ENCODE peak calls at places on chromosome 15, in five cellular contexts. P is activated naive CD8-positive, alpha-beta T cell treated with anti-CD3 and anti-CD28 coated beads, Interleukin-2, amount 10 ng/mL, durations not matched to agents 7 days and 5 days; F is activated T-cell treated with anti-CD3 and anti-CD28 coated beads, Interleukin-2, amount 50 U/mL, for 72 hours; D is body of pancreas; M is Right ventricle myocardium inferior. B is an unnamed sample.

GRCh38 chr15:90902656-90902995 is 476 bp upstream of the MAN2A2 start:
- ATAC-seq in P (no peak), M (no peak), F (no peak), D (peak), B (no peak)

GRCh38 chr15:57017024-57017423 is 98.6 kb downstream of the TCF12 start:
- ATAC-seq in F (no peak), P (no peak), M (no peak), D (no peak), B (peak)

GRCh38 chr15:40244961-40245523 is 6.2 kb downstream of the PAK6 start:
- ATAC-seq in F (no peak), D (peak), P (no peak), M (no peak), B (no peak)

GRCh38 chr15:59256538-59256937 is 49.9 kb downstream of the LDHAL6B start:
- ATAC-seq in F (no peak), D (no peak), M (no peak), P (no peak), B (no peak)

GRCh38 chr15:29596266-29596665 is 226.0 kb downstream of the TJP1 start:
- ATAC-seq in M (no peak), F (no peak), D (no peak), P (no peak), B (peak)

GRCh38 chr15:69478259-69478687 is 25.7 kb downstream of the RPLP1 start:
- ATAC-seq in M (peak), F (peak), D (peak), P (no peak), B (peak)

GRCh38 chr15:89068325-89068784 is 19.9 kb upstream of the ABHD2 start:
- ATAC-seq in P (peak), F (peak), D (peak), M (no peak), B (no peak)

GRCh38 chr15:77160562-77161481 is 89.9 kb upstream of the TSPAN3 start:
- ATAC-seq in P (peak), D (peak), M (no peak), F (no peak), B (no peak)

GRCh38 chr15:49301562-49301961 is 121.5 kb upstream of the FGF7 start:
- ATAC-seq in P (no peak), F (no peak), M (no peak), D (no peak), B (no peak)

GRCh38 chr15:99731336-99732267 is 1.6 kb downstream of the LYSMD4 start:
- ATAC-seq in P (no peak), M (no peak), D (no peak), F (no peak), B (no peak)

GRCh38 chr15:33160054-33160453 is 34.5 kb downstream of the FMN1 start:
- ATAC-seq in M (no peak), P (no peak), D (no peak), F (no peak), B (peak)

GRCh38 chr15:63035253-63035652 is 7.3 kb upstream of the TPM1 start:
- ATAC-seq in F (no peak), D (no peak), P (no peak), M (no peak), B (no peak)

GRCh38 chr15:60706145-60706544 is 227.2 kb upstream of the ICE2 start:
- ATAC-seq in D (no peak), P (no peak), F (no peak), M (no peak), B (no peak)

GRCh38 chr15:38648116-38648843 is 83.7 kb upstream of the RASGRP1 start:
- ATAC-seq in F (no peak), M (no peak), P (no peak), D (peak), B (no peak)

GRCh38 chr15:72858205-72858604 is 74.6 kb upstream of the ADPGK start:
- ATAC-seq in F (no peak), M (no peak), D (no peak), P (no peak), B (no peak)

GRCh38 chr15:65385868-65386253 is 8.1 kb upstream of the IGDCC3 start:
- ATAC-seq in P (no peak), M (peak), D (peak), F (no peak), B (peak)

GRCh38 chr15:51038258-51039042 is 56.3 kb downstream of the TNFAIP8L3 start:
- ATAC-seq in D (no peak), P (no peak), F (no peak), M (no peak), B (no peak)

GRCh38 chr15:89462198-89462912 is 34.0 kb downstream of the RHCG start:
- ATAC-seq in F (no peak), D (peak), M (no peak), P (no peak), B (peak)

B was measured in SK-N-SH treated with all-trans-retinoic acid at 6 μM for 48 hours.